ENCODE peak calls at places on chromosomes 2 and 18, in five cellular contexts. One of them, this sample, is unnamed.

GRCh38 chr2:64550042-64550441 is 25.9 kb downstream of the AFTPH start:
- DNase-seq in stomach: no peak
- DNase-seq in K562: no peak
- DNase-seq in upper lobe of left lung: no peak
- DNase-seq in SK-N-SH: no peak
- DNase-seq in this sample: no peak

GRCh38 chr2:16478817-16479216 is 186.8 kb downstream of the CYRIA start:
- DNase-seq in stomach: no peak
- DNase-seq in K562: no peak
- DNase-seq in upper lobe of left lung: no peak
- DNase-seq in SK-N-SH: no peak
- DNase-seq in this sample: peak

GRCh38 chr2:159088906-159089305 is 120.5 kb downstream of the TANC1 start:
- DNase-seq in stomach: no peak
- DNase-seq in K562: no peak
- DNase-seq in upper lobe of left lung: no peak
- DNase-seq in SK-N-SH: peak
- DNase-seq in this sample: no peak

GRCh38 chr2:120820263-120820884 is 84.7 kb downstream of the GLI2 start:
- DNase-seq in stomach: no peak
- DNase-seq in K562: no peak
- DNase-seq in upper lobe of left lung: no peak
- DNase-seq in SK-N-SH: peak
- DNase-seq in this sample: no peak

GRCh38 chr2:73983322-73984202 is 1.1 kb upstream of the TET3 start:
- DNase-seq in stomach: peak
- DNase-seq in K562: no peak
- DNase-seq in upper lobe of left lung: peak
- DNase-seq in SK-N-SH: peak
- DNase-seq in this sample: no peak

GRCh38 chr2:30208453-30208852 is 22.9 kb upstream of the LBH start:
- DNase-seq in stomach: peak
- DNase-seq in K562: peak
- DNase-seq in upper lobe of left lung: peak
- DNase-seq in SK-N-SH: peak
- DNase-seq in this sample: no peak

GRCh38 chr2:215414674-215415073 is 21.2 kb downstream of the FN1 start:
- DNase-seq in stomach: no peak
- DNase-seq in K562: no peak
- DNase-seq in upper lobe of left lung: no peak
- DNase-seq in SK-N-SH: no peak
- DNase-seq in this sample: no peak

GRCh38 chr2:11573418-11574175 is 39.8 kb downstream of the GREB1 start:
- DNase-seq in stomach: no peak
- DNase-seq in K562: no peak
- DNase-seq in upper lobe of left lung: no peak
- DNase-seq in SK-N-SH: no peak
- DNase-seq in this sample: no peak

GRCh38 chr2:231456295-231457004 is 7.8 kb downstream of the NCL start:
- DNase-seq in stomach: no peak
- DNase-seq in K562: no peak
- DNase-seq in upper lobe of left lung: no peak
- DNase-seq in SK-N-SH: no peak
- DNase-seq in this sample: no peak

GRCh38 chr18:47263197-47263827 is 11.9 kb upstream of the SKOR2 start:
- DNase-seq in stomach: no peak
- DNase-seq in K562: peak
- DNase-seq in upper lobe of left lung: no peak
- DNase-seq in SK-N-SH: peak
- DNase-seq in this sample: no peak

GRCh38 chr2:137161250-137161649 is 395.9 kb downstream of the THSD7B start:
- DNase-seq in stomach: no peak
- DNase-seq in K562: no peak
- DNase-seq in upper lobe of left lung: no peak
- DNase-seq in SK-N-SH: no peak
- DNase-seq in this sample: no peak

GRCh38 chr2:216833076-216833475 is 26.8 kb downstream of the TNP1 start:
- DNase-seq in stomach: no peak
- DNase-seq in K562: no peak
- DNase-seq in upper lobe of left lung: no peak
- DNase-seq in SK-N-SH: no peak
- DNase-seq in this sample: no peak

GRCh38 chr2:96449637-96450036 is 55.5 kb downstream of the NEURL3 start:
- DNase-seq in stomach: no peak
- DNase-seq in K562: no peak
- DNase-seq in upper lobe of left lung: no peak
- DNase-seq in SK-N-SH: no peak
- DNase-seq in this sample: peak

GRCh38 chr18:8893221-8893620 is 187.9 kb downstream of the MTCL1 start:
- DNase-seq in stomach: no peak
- DNase-seq in K562: no peak
- DNase-seq in upper lobe of left lung: no peak
- DNase-seq in SK-N-SH: no peak
- DNase-seq in this sample: no peak

GRCh38 chr18:8894823-8895222 is 189.5 kb downstream of the MTCL1 start:
- DNase-seq in stomach: no peak
- DNase-seq in K562: no peak
- DNase-seq in upper lobe of left lung: no peak
- DNase-seq in SK-N-SH: no peak
- DNase-seq in this sample: no peak

GRCh38 chr18:8895987-8896619 is 190.7 kb downstream of the MTCL1 start:
- DNase-seq in stomach: no peak
- DNase-seq in K562: no peak
- DNase-seq in upper lobe of left lung: no peak
- DNase-seq in SK-N-SH: no peak
- DNase-seq in this sample: no peak

GRCh38 chr18:8895341-8895740 is 190.0 kb downstream of the MTCL1 start:
- DNase-seq in stomach: no peak
- DNase-seq in K562: no peak
- DNase-seq in upper lobe of left lung: no peak
- DNase-seq in SK-N-SH: no peak
- DNase-seq in this sample: no peak

GRCh38 chr18:8893628-8894231 is 188.4 kb downstream of the MTCL1 start:
- DNase-seq in stomach: no peak
- DNase-seq in K562: no peak
- DNase-seq in upper lobe of left lung: no peak
- DNase-seq in SK-N-SH: no peak
- DNase-seq in this sample: no peak
- TF ChIP-seq EP300 in stomach: no peak
- TF ChIP-seq EP300 in K562: peak
- TF ChIP-seq EP300 in upper lobe of left lung: no peak
- TF ChIP-seq EP300 in SK-N-SH: no peak
- TF ChIP-seq EP300 in this sample: no peak

GRCh38 chr2:239245872-239246701 is 154.7 kb downstream of the HDAC4 start:
- DNase-seq in stomach: peak
- DNase-seq in K562: no peak
- DNase-seq in upper lobe of left lung: no peak
- DNase-seq in SK-N-SH: peak
- DNase-seq in this sample: no peak
- TF ChIP-seq POLR2AphosphoS5 in stomach: no peak
- TF ChIP-seq POLR2AphosphoS5 in K562: no peak
- TF ChIP-seq POLR2AphosphoS5 in upper lobe of left lung: no peak
- TF ChIP-seq POLR2AphosphoS5 in SK-N-SH: no peak
- TF ChIP-seq POLR2AphosphoS5 in this sample: peak

GRCh38 chr2:134707330-134707676 is 11.5 kb downstream of the TMEM163 start:
- DNase-seq in stomach: no peak
- DNase-seq in K562: no peak
- DNase-seq in upper lobe of left lung: no peak
- DNase-seq in SK-N-SH: no peak
- DNase-seq in this sample: peak
- H3K27ac ChIP-seq in stomach: no peak
- H3K27ac ChIP-seq in K562: no peak
- H3K27ac ChIP-seq in upper lobe of left lung: no peak
- H3K27ac ChIP-seq in SK-N-SH: no peak
- H3K27ac ChIP-seq in this sample: no peak

DNA sequence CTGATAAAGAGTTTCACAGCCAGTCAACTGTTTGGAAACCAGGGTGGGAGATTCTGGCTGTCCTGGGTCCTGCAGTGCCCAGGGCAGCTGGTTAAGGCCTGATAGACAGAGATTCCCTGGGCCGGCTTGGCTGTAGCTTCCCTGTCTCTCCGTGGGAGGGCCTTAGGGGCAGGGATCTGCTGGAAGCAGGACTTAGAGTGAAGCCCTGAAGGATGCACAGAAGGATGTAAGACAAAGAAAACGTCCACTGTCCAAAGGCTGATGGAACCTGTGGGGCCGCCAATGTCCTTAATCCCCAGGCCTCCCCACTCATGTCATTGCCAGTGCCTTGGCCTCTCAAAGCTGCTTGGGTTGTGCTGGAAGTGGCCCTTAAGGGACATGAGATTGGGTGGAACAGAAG is 33.0 kb downstream of the MROH2A start:
- DNase-seq in stomach: peak
- DNase-seq in K562: no peak
- DNase-seq in upper lobe of left lung: peak
- DNase-seq in SK-N-SH: no peak
- DNase-seq in this sample: no peak
- TF ChIP-seq EP300 in stomach: no peak
- TF ChIP-seq EP300 in K562: no peak
- TF ChIP-seq EP300 in upper lobe of left lung: no peak
- TF ChIP-seq EP300 in SK-N-SH: no peak
- TF ChIP-seq EP300 in this sample: no peak

GRCh38 chr18:13246121-13246520 is 27.6 kb downstream of the LDLRAD4 start:
- DNase-seq in stomach: no peak
- DNase-seq in K562: no peak
- DNase-seq in upper lobe of left lung: no peak
- DNase-seq in SK-N-SH: no peak
- DNase-seq in this sample: no peak

GRCh38 chr18:13245481-13246000 is 27.0 kb downstream of the LDLRAD4 start:
- DNase-seq in stomach: no peak
- DNase-seq in K562: no peak
- DNase-seq in upper lobe of left lung: no peak
- DNase-seq in SK-N-SH: no peak
- DNase-seq in this sample: no peak

GRCh38 chr18:13247506-13247905 is 28.9 kb downstream of the LDLRAD4 start:
- DNase-seq in stomach: no peak
- DNase-seq in K562: no peak
- DNase-seq in upper lobe of left lung: no peak
- DNase-seq in SK-N-SH: no peak
- DNase-seq in this sample: no peak

GRCh38 chr18:13244135-13244534 is 25.6 kb downstream of the LDLRAD4 start:
- DNase-seq in stomach: no peak
- DNase-seq in K562: no peak
- DNase-seq in upper lobe of left lung: no peak
- DNase-seq in SK-N-SH: no peak
- DNase-seq in this sample: no peak

DNA sequence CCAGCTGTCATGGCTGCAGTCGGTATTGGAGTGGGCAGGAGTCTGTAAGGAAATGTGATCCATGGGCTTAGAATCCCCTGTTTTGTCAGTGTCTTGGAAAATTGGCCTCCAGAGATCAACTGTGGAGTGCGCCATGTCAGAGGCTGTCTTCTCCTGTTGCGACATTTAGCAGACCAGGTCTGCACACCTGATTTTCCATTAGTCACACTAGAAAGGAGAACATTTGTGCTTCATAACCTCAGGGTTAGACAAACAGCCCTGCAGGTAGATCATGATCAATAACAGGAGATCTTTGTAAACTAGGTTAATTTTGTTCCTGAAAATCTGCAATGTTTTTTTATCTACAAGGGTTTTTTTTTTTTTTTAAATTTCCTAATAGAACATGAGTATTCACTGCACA is 28.0 kb downstream of the LDLRAD4 start:
- DNase-seq in stomach: no peak
- DNase-seq in K562: no peak
- DNase-seq in upper lobe of left lung: no peak
- DNase-seq in SK-N-SH: no peak
- DNase-seq in this sample: no peak
- TF ChIP-seq POLR2AphosphoS5 in stomach: no peak
- TF ChIP-seq POLR2AphosphoS5 in K562: no peak
- TF ChIP-seq POLR2AphosphoS5 in upper lobe of left lung: no peak
- TF ChIP-seq POLR2AphosphoS5 in SK-N-SH: no peak
- TF ChIP-seq POLR2AphosphoS5 in this sample: no peak

This sample was measured in esophagus muscularis mucosa.